ENCODE peak calls at places on chromosomes 12 and 14, in five cellular contexts. One of them, this sample, is unnamed.

GRCh38 chr12:26062566-26062965 is 62.3 kb downstream of the BHLHE41 start:
- DNase-seq in PC-3: peak
- DNase-seq in left ventricle myocardium inferior: no peak
- DNase-seq in neural progenitor cell: no peak
- DNase-seq in AG09309: peak
- DNase-seq in this sample: peak

GRCh38 chr14:82537831-82538230 is 1004.2 kb upstream of the SEL1L start:
- DNase-seq in PC-3: no peak
- DNase-seq in left ventricle myocardium inferior: no peak
- DNase-seq in neural progenitor cell: peak
- DNase-seq in AG09309: no peak
- DNase-seq in this sample: no peak

GRCh38 chr12:19707948-19708409 is 268.7 kb downstream of the AEBP2 start:
- DNase-seq in PC-3: peak
- DNase-seq in left ventricle myocardium inferior: no peak
- DNase-seq in neural progenitor cell: no peak
- DNase-seq in AG09309: no peak
- DNase-seq in this sample: peak

GRCh38 chr14:101713641-101714349 is 47.7 kb upstream of the PPP2R5C start:
- DNase-seq in PC-3: no peak
- DNase-seq in left ventricle myocardium inferior: no peak
- DNase-seq in neural progenitor cell: no peak
- DNase-seq in AG09309: no peak
- DNase-seq in this sample: no peak

GRCh38 chr12:97368462-97369150 is 94.0 kb upstream of the RMST start:
- DNase-seq in PC-3: no peak
- DNase-seq in left ventricle myocardium inferior: no peak
- DNase-seq in neural progenitor cell: no peak
- DNase-seq in AG09309: no peak
- DNase-seq in this sample: no peak

GRCh38 chr12:32448581-32448980 is 49.2 kb downstream of the FGD4 start:
- DNase-seq in PC-3: no peak
- DNase-seq in left ventricle myocardium inferior: no peak
- DNase-seq in neural progenitor cell: no peak
- DNase-seq in AG09309: no peak
- DNase-seq in this sample: peak

GRCh38 chr14:44795725-44796124 is 166.0 kb downstream of the KLHL28 start:
- DNase-seq in PC-3: peak
- DNase-seq in left ventricle myocardium inferior: no peak
- DNase-seq in neural progenitor cell: no peak
- DNase-seq in AG09309: no peak
- DNase-seq in this sample: peak

GRCh38 chr14:30966415-30967363 is 58.8 kb upstream of the AP4S1 start:
- DNase-seq in PC-3: peak
- DNase-seq in left ventricle myocardium inferior: no peak
- DNase-seq in neural progenitor cell: no peak
- DNase-seq in AG09309: no peak
- DNase-seq in this sample: no peak

GRCh38 chr14:68027276-68027675 is 207.7 kb downstream of the RAD51B start:
- DNase-seq in PC-3: peak
- DNase-seq in left ventricle myocardium inferior: no peak
- DNase-seq in neural progenitor cell: no peak
- DNase-seq in AG09309: no peak
- DNase-seq in this sample: peak

GRCh38 chr14:33796356-33796755 is 154.5 kb downstream of the EGLN3 start:
- DNase-seq in PC-3: peak
- DNase-seq in left ventricle myocardium inferior: no peak
- DNase-seq in neural progenitor cell: no peak
- DNase-seq in AG09309: no peak
- DNase-seq in this sample: no peak

GRCh38 chr14:24204163-24205146 is 1.0 kb upstream of the TSSK4 start:
- DNase-seq in PC-3: no peak
- DNase-seq in left ventricle myocardium inferior: no peak
- DNase-seq in neural progenitor cell: no peak
- DNase-seq in AG09309: no peak
- DNase-seq in this sample: no peak

GRCh38 chr12:75996907-75997447 is 34.6 kb downstream of the PHLDA1 start:
- DNase-seq in PC-3: peak
- DNase-seq in left ventricle myocardium inferior: no peak
- DNase-seq in neural progenitor cell: no peak
- DNase-seq in AG09309: no peak
- DNase-seq in this sample: no peak

GRCh38 chr14:61470261-61470953 is 149.0 kb downstream of the PRKCH start:
- DNase-seq in PC-3: peak
- DNase-seq in left ventricle myocardium inferior: peak
- DNase-seq in neural progenitor cell: peak
- DNase-seq in AG09309: peak
- DNase-seq in this sample: peak

GRCh38 chr12:28023156-28023887 is 50.8 kb upstream of the PTHLH start:
- DNase-seq in PC-3: peak
- DNase-seq in left ventricle myocardium inferior: no peak
- DNase-seq in neural progenitor cell: no peak
- DNase-seq in AG09309: peak
- DNase-seq in this sample: peak

DNA sequence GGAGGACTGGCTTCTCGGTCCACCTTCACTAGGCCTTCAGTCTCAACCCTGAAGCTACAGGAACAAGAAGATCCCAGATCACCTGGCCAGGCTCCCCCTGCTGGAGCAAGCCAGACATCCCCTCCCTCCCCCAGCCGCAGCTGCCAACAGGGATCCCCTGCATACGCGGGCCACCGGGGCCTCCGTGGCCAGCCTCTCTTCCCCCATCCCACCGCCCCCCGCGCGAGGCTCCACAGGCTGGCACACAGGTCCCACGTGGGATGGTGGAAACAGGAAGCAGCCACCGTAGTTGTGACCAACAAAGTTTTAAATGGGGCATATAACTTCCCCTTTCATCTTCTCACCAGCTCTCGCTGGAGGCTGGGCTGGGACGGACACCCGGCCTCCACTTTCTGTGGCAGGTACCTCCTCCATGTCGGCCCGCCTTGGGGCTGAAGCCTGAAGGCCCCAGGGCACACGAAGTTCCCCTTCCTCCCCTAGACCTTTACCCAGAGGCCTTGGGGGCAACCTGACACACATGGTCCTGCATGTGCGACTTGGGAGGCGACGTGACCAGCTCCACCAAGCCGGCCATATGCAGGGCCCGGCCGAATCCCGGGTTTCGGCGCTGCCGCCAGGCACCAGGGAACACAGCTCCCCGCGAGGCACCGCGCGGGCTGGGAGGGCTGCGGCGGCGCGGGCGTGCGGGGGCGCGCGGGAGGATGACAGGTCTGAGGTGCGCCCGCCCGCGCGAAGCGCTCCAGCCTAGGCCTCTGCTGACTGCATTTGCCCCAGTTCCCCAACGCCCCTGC is 44.4 kb upstream of the PNMA1 start:
- DNase-seq in PC-3: peak
- DNase-seq in left ventricle myocardium inferior: peak
- DNase-seq in neural progenitor cell: peak
- DNase-seq in AG09309: no peak
- DNase-seq in this sample: peak
- TF ChIP-seq CTCF in PC-3: peak
- TF ChIP-seq CTCF in left ventricle myocardium inferior: peak
- TF ChIP-seq CTCF in neural progenitor cell: peak
- TF ChIP-seq CTCF in AG09309: peak
- TF ChIP-seq CTCF in this sample: peak

GRCh38 chr12:109169262-109169661 is 52.9 kb downstream of the ACACB start:
- DNase-seq in PC-3: no peak
- DNase-seq in left ventricle myocardium inferior: no peak
- DNase-seq in neural progenitor cell: no peak
- DNase-seq in AG09309: no peak
- DNase-seq in this sample: no peak
- H3K4me3 ChIP-seq in PC-3: no peak
- H3K4me3 ChIP-seq in left ventricle myocardium inferior: no peak
- H3K4me3 ChIP-seq in neural progenitor cell: no peak
- H3K4me3 ChIP-seq in AG09309: no peak
- H3K4me3 ChIP-seq in this sample: no peak

DNA sequence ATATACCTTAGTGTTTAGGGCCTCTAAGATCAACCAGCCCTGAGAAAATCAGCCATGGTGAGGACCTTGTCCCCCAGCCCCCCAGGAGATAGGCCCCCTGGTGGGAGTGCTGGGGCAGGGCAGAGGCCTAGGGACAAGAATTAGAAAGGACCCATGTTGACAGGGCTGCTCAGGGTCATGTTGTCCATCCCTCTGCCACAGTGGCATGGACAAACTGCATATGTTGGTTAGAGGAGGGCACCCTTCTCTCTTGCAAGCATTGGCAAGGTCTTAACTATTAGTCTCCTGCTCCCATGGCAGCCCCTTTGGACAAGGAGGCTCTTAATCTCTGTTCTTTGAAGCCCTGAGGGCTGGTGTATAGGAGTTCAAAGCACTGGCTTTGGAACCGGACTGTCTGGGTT is 755 bp upstream of the PTPN6 start:
- DNase-seq in PC-3: no peak
- DNase-seq in left ventricle myocardium inferior: no peak
- DNase-seq in neural progenitor cell: no peak
- DNase-seq in AG09309: no peak
- DNase-seq in this sample: no peak
- TF ChIP-seq CTCF in PC-3: no peak
- TF ChIP-seq CTCF in left ventricle myocardium inferior: no peak
- TF ChIP-seq CTCF in neural progenitor cell: no peak
- TF ChIP-seq CTCF in AG09309: peak
- TF ChIP-seq CTCF in this sample: no peak

DNA sequence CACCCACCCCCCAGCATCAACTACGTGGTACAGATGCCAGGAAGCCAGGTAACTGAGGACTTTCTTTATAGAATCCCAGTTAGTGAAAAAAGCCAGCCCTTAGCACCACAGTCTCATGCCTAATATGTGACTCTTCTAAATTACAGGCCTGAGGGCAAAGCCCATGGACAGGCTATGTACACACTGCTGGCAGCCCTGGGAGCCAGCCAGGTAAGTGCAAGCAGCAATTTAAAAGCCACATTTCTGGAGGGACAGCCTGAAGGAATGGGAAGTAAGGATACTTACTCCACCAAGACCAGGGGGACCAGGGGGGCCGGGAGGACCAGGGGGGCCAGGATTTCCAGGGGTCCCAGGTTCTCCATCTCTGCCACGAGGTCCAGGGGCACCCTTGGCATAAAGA is 7.0 kb downstream of the COL2A1 start:
- DNase-seq in PC-3: peak
- DNase-seq in left ventricle myocardium inferior: no peak
- DNase-seq in neural progenitor cell: no peak
- DNase-seq in AG09309: no peak
- DNase-seq in this sample: peak
- H3K4me3 ChIP-seq in PC-3: no peak
- H3K4me3 ChIP-seq in left ventricle myocardium inferior: no peak
- H3K4me3 ChIP-seq in neural progenitor cell: no peak
- H3K4me3 ChIP-seq in AG09309: no peak
- H3K4me3 ChIP-seq in this sample: no peak

GRCh38 chr14:50231475-50232275 is at the start of gene SOS2:
- DNase-seq in PC-3: peak
- DNase-seq in left ventricle myocardium inferior: peak
- DNase-seq in neural progenitor cell: peak
- DNase-seq in AG09309: peak
- DNase-seq in this sample: peak
- TF ChIP-seq CTCF in PC-3: peak
- TF ChIP-seq CTCF in left ventricle myocardium inferior: no peak
- TF ChIP-seq CTCF in neural progenitor cell: peak
- TF ChIP-seq CTCF in AG09309: no peak
- TF ChIP-seq CTCF in this sample: no peak

GRCh38 chr12:57618966-57619433 is 7.8 kb downstream of the ARHGEF25 start:
- DNase-seq in PC-3: no peak
- DNase-seq in left ventricle myocardium inferior: peak
- DNase-seq in neural progenitor cell: no peak
- DNase-seq in AG09309: no peak
- DNase-seq in this sample: no peak

GRCh38 chr12:57620936-57621496 is 9.8 kb downstream of the ARHGEF25 start:
- DNase-seq in PC-3: no peak
- DNase-seq in left ventricle myocardium inferior: no peak
- DNase-seq in neural progenitor cell: peak
- DNase-seq in AG09309: no peak
- DNase-seq in this sample: no peak

GRCh38 chr12:57620245-57620935 is 9.2 kb downstream of the ARHGEF25 start:
- DNase-seq in PC-3: no peak
- DNase-seq in left ventricle myocardium inferior: no peak
- DNase-seq in neural progenitor cell: no peak
- DNase-seq in AG09309: no peak
- DNase-seq in this sample: no peak

GRCh38 chr12:57617942-57618341 is 6.7 kb downstream of the ARHGEF25 start:
- DNase-seq in PC-3: no peak
- DNase-seq in left ventricle myocardium inferior: no peak
- DNase-seq in neural progenitor cell: no peak
- DNase-seq in AG09309: no peak
- DNase-seq in this sample: no peak

DNA sequence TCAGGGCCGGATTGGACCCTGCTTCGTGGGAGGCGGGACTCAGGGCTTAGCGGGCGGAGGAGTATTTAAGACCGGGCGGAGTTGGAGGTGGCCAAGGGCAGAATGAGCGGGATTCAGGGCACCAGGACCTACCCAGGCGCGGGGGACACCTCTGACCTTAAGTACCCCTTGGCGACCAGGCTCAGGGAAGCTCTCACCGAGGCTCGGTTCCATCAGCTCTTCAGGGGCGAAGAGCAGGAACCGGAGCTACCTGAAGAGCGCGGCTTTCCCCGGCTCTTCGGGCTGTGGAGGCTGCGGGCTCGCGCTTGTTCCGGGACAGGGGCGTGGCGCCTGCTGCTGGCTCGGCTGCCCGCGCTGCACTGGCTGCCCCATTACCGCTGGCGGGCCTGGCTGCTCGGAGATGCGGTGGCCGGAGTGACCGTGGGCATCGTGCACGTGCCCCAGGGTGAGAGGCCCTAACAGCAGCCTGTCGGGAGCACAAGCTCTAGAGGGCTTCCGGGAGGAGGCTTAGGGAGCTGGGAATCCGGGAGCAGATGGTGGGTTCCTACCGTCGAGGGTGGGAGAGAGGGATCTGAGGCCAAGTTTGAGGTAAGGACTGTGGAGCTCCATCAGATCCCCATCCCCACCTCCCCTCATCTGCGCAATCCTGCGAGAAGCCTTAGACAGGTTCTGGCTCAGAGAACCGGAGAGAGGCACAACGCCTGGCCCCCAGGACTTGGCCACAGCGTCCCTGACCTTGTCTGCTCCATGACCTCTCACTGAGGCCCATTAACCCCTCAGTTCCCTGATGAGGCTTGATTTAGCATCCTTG is 8.4 kb downstream of the ARHGEF25 start:
- DNase-seq in PC-3: no peak
- DNase-seq in left ventricle myocardium inferior: no peak
- DNase-seq in neural progenitor cell: peak
- DNase-seq in AG09309: no peak
- DNase-seq in this sample: peak
- H3K4me3 ChIP-seq in PC-3: no peak
- H3K4me3 ChIP-seq in left ventricle myocardium inferior: peak
- H3K4me3 ChIP-seq in neural progenitor cell: peak
- H3K4me3 ChIP-seq in AG09309: no peak
- H3K4me3 ChIP-seq in this sample: no peak

GRCh38 chr12:67514502-67514901 is 134.0 kb upstream of the DYRK2 start:
- DNase-seq in PC-3: no peak
- DNase-seq in left ventricle myocardium inferior: no peak
- DNase-seq in neural progenitor cell: no peak
- DNase-seq in AG09309: no peak
- DNase-seq in this sample: no peak
- TF ChIP-seq CTCF in PC-3: no peak
- TF ChIP-seq CTCF in left ventricle myocardium inferior: no peak
- TF ChIP-seq CTCF in neural progenitor cell: no peak
- TF ChIP-seq CTCF in AG09309: no peak
- TF ChIP-seq CTCF in this sample: no peak

This sample was measured in epithelial cell of esophagus.